ENCODE peak calls at places on chromosomes 2 and 18, in five cellular contexts. One of them, this sample, is unnamed.

GRCh38 chr2:218782529-218782845 is 540 bp downstream of the CYP27A1 start:
- DNase-seq in cardiac muscle cell: peak; percentile 46
- DNase-seq in choroid plexus epithelial cell: peak; percentile 26
- DNase-seq in thoracic aorta: no peak
- DNase-seq in AG04450: no peak
- DNase-seq in this sample: no peak

GRCh38 chr2:43201016-43201415 is 25.4 kb downstream of the ZFP36L2 start:
- DNase-seq in cardiac muscle cell: no peak
- DNase-seq in choroid plexus epithelial cell: no peak
- DNase-seq in thoracic aorta: no peak
- DNase-seq in AG04450: no peak
- DNase-seq in this sample: no peak

GRCh38 chr2:138782378-138782777 is 2.2 kb upstream of the NXPH2 start:
- DNase-seq in cardiac muscle cell: no peak
- DNase-seq in choroid plexus epithelial cell: no peak
- DNase-seq in thoracic aorta: no peak
- DNase-seq in AG04450: no peak
- DNase-seq in this sample: no peak

GRCh38 chr2:222575618-222576017 is 80.3 kb downstream of the FARSB start:
- DNase-seq in cardiac muscle cell: no peak
- DNase-seq in choroid plexus epithelial cell: no peak
- DNase-seq in thoracic aorta: no peak
- DNase-seq in AG04450: no peak
- DNase-seq in this sample: no peak

GRCh38 chr2:65427536-65427935 is 4.9 kb downstream of the SPRED2 start:
- DNase-seq in cardiac muscle cell: no peak
- DNase-seq in choroid plexus epithelial cell: no peak
- DNase-seq in thoracic aorta: no peak
- DNase-seq in AG04450: no peak
- DNase-seq in this sample: no peak

GRCh38 chr2:218344090-218344754 is 12.4 kb upstream of the CATIP start:
- DNase-seq in cardiac muscle cell: no peak
- DNase-seq in choroid plexus epithelial cell: no peak
- DNase-seq in thoracic aorta: no peak
- DNase-seq in AG04450: no peak
- DNase-seq in this sample: no peak

GRCh38 chr2:239954166-239955085 is 70.7 kb downstream of the NDUFA10 start:
- DNase-seq in cardiac muscle cell: no peak
- DNase-seq in choroid plexus epithelial cell: peak; percentile 60
- DNase-seq in thoracic aorta: no peak
- DNase-seq in AG04450: no peak
- DNase-seq in this sample: peak; percentile 40

GRCh38 chr2:120574620-120575019 is 161.0 kb upstream of the GLI2 start:
- DNase-seq in cardiac muscle cell: no peak
- DNase-seq in choroid plexus epithelial cell: no peak
- DNase-seq in thoracic aorta: no peak
- DNase-seq in AG04450: no peak
- DNase-seq in this sample: no peak

GRCh38 chr2:240626531-240627300 is 1.4 kb downstream of the GPR35 start:
- DNase-seq in cardiac muscle cell: no peak
- DNase-seq in choroid plexus epithelial cell: no peak
- DNase-seq in thoracic aorta: no peak
- DNase-seq in AG04450: no peak
- DNase-seq in this sample: no peak

GRCh38 chr2:218517434-218518206 is 50.5 kb downstream of the USP37 start:
- DNase-seq in cardiac muscle cell: no peak
- DNase-seq in choroid plexus epithelial cell: no peak
- DNase-seq in thoracic aorta: no peak
- DNase-seq in AG04450: no peak
- DNase-seq in this sample: no peak

GRCh38 chr2:233802132-233802815 is 24.1 kb downstream of the MROH2A start:
- DNase-seq in cardiac muscle cell: no peak
- DNase-seq in choroid plexus epithelial cell: no peak
- DNase-seq in thoracic aorta: no peak
- DNase-seq in AG04450: no peak
- DNase-seq in this sample: no peak

GRCh38 chr2:144370937-144371584 is 148.9 kb downstream of the ZEB2 start:
- DNase-seq in cardiac muscle cell: peak; percentile 23
- DNase-seq in choroid plexus epithelial cell: peak; percentile 81
- DNase-seq in thoracic aorta: no peak
- DNase-seq in AG04450: no peak
- DNase-seq in this sample: no peak

GRCh38 chr2:212414699-212415309 is 123.8 kb downstream of the ERBB4 start:
- DNase-seq in cardiac muscle cell: no peak
- DNase-seq in choroid plexus epithelial cell: no peak
- DNase-seq in thoracic aorta: no peak
- DNase-seq in AG04450: no peak
- DNase-seq in this sample: no peak

GRCh38 chr2:9422321-9423099 is 818 bp downstream of the ITGB1BP1 start:
- DNase-seq in cardiac muscle cell: peak; percentile 23
- DNase-seq in choroid plexus epithelial cell: no peak
- DNase-seq in thoracic aorta: no peak
- DNase-seq in AG04450: no peak
- DNase-seq in this sample: peak; percentile 14

GRCh38 chr2:112933261-112933660 is 22.3 kb downstream of the IL37 start:
- DNase-seq in cardiac muscle cell: no peak
- DNase-seq in choroid plexus epithelial cell: no peak
- DNase-seq in thoracic aorta: no peak
- DNase-seq in AG04450: no peak
- DNase-seq in this sample: no peak

GRCh38 chr2:29606105-29606871 is 315.1 kb downstream of the ALK start:
- DNase-seq in cardiac muscle cell: no peak
- DNase-seq in choroid plexus epithelial cell: peak; percentile 87
- DNase-seq in thoracic aorta: no peak
- DNase-seq in AG04450: peak; percentile 68
- DNase-seq in this sample: no peak

GRCh38 chr2:48048725-48049124 is 142.4 kb upstream of the FBXO11 start:
- DNase-seq in cardiac muscle cell: no peak
- DNase-seq in choroid plexus epithelial cell: no peak
- DNase-seq in thoracic aorta: no peak
- DNase-seq in AG04450: no peak
- DNase-seq in this sample: no peak

GRCh38 chr2:217905395-217905794 is 97.4 kb downstream of the TNS1 start:
- DNase-seq in cardiac muscle cell: no peak
- DNase-seq in choroid plexus epithelial cell: no peak
- DNase-seq in thoracic aorta: no peak
- DNase-seq in AG04450: no peak
- DNase-seq in this sample: no peak

GRCh38 chr2:200089040-200089755 is 133.8 kb downstream of the MAIP1 start:
- DNase-seq in cardiac muscle cell: no peak
- DNase-seq in choroid plexus epithelial cell: peak; percentile 16
- DNase-seq in thoracic aorta: no peak
- DNase-seq in AG04450: no peak
- DNase-seq in this sample: no peak

GRCh38 chr2:39629646-39630045 is 36.1 kb upstream of the TMEM178A start:
- DNase-seq in cardiac muscle cell: no peak
- DNase-seq in choroid plexus epithelial cell: no peak
- DNase-seq in thoracic aorta: no peak
- DNase-seq in AG04450: no peak
- DNase-seq in this sample: no peak

GRCh38 chr2:30265441-30266015 is 34.2 kb downstream of the LBH start:
- DNase-seq in cardiac muscle cell: no peak
- DNase-seq in choroid plexus epithelial cell: peak; percentile 39
- DNase-seq in thoracic aorta: no peak
- DNase-seq in AG04450: no peak
- DNase-seq in this sample: no peak

GRCh38 chr18:26686532-26686931 is 138.2 kb upstream of the KCTD1 start:
- DNase-seq in cardiac muscle cell: no peak
- DNase-seq in choroid plexus epithelial cell: no peak
- DNase-seq in thoracic aorta: no peak
- DNase-seq in AG04450: no peak
- DNase-seq in this sample: no peak

GRCh38 chr2:206116278-206116677 is 30.3 kb upstream of the INO80D start:
- DNase-seq in cardiac muscle cell: no peak
- DNase-seq in choroid plexus epithelial cell: no peak
- DNase-seq in thoracic aorta: no peak
- DNase-seq in AG04450: no peak
- DNase-seq in this sample: no peak

GRCh38 chr2:99975386-99975785 is 167.0 kb downstream of the AFF3 start:
- DNase-seq in cardiac muscle cell: no peak
- DNase-seq in choroid plexus epithelial cell: peak; percentile 37
- DNase-seq in thoracic aorta: no peak
- DNase-seq in AG04450: peak; percentile 30
- DNase-seq in this sample: no peak

GRCh38 chr2:240412975-240413812 is 22.3 kb upstream of the GPC1 start:
- DNase-seq in cardiac muscle cell: no peak
- DNase-seq in choroid plexus epithelial cell: no peak
- DNase-seq in thoracic aorta: no peak
- DNase-seq in AG04450: no peak
- DNase-seq in this sample: no peak

DNA sequence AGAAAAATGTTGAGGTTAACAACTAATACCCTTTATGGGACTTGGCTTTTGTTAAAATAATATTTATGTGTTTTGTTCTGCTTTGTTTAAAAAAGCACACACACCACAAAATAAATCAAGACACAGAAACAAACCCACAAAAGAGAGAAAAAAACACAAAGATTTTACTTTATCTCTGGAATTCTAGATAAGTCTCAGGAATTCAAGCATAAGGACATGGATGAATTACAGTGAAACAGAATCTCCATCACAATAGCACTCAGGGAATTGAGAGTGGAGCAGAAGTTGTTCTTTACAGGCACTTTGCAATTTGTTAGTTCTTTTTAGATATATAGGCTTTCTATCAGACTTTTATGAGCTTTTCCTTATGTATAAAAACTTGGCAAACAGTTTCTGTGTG is 360.9 kb upstream of the ZC3H15 start:
- DNase-seq in cardiac muscle cell: no peak
- DNase-seq in choroid plexus epithelial cell: no peak
- DNase-seq in thoracic aorta: no peak
- DNase-seq in AG04450: no peak
- DNase-seq in this sample: no peak
- H3K4me3 ChIP-seq in cardiac muscle cell: no peak overlapping the region
- H3K4me3 ChIP-seq in choroid plexus epithelial cell: no peak overlapping the region
- H3K4me3 ChIP-seq in thoracic aorta: no peak overlapping the region
- H3K4me3 ChIP-seq in AG04450: no peak overlapping the region
- H3K4me3 ChIP-seq in this sample: no peak overlapping the region

GRCh38 chr18:77208969-77209368 is 40.7 kb upstream of the GALR1 start:
- DNase-seq in cardiac muscle cell: no peak
- DNase-seq in choroid plexus epithelial cell: peak; percentile 79
- DNase-seq in thoracic aorta: no peak
- DNase-seq in AG04450: no peak
- DNase-seq in this sample: no peak
- TF ChIP-seq CTCF in cardiac muscle cell: no peak
- TF ChIP-seq CTCF in choroid plexus epithelial cell: no peak
- TF ChIP-seq CTCF in thoracic aorta: no peak
- TF ChIP-seq CTCF in AG04450: no peak
- TF ChIP-seq CTCF in this sample: no peak

GRCh38 chr2:95204396-95204795 is 2.9 kb upstream of the ZNF892 start:
- DNase-seq in cardiac muscle cell: no peak
- DNase-seq in choroid plexus epithelial cell: no peak
- DNase-seq in thoracic aorta: no peak
- DNase-seq in AG04450: no peak
- DNase-seq in this sample: no peak

GRCh38 chr2:95207111-95207961 is at the start of gene ZNF892:
- DNase-seq in cardiac muscle cell: peak; percentile 95
- DNase-seq in choroid plexus epithelial cell: peak; percentile 87
- DNase-seq in thoracic aorta: peak; percentile 67
- DNase-seq in AG04450: peak; percentile 58
- DNase-seq in this sample: peak; percentile 86

GRCh38 chr2:95203911-95204310 is 3.4 kb upstream of the ZNF892 start:
- DNase-seq in cardiac muscle cell: no peak
- DNase-seq in choroid plexus epithelial cell: no peak
- DNase-seq in thoracic aorta: no peak
- DNase-seq in AG04450: no peak
- DNase-seq in this sample: no peak

GRCh38 chr2:95208101-95208500 is 780 bp downstream of the ZNF892 start:
- DNase-seq in cardiac muscle cell: no peak
- DNase-seq in choroid plexus epithelial cell: peak; percentile 19
- DNase-seq in thoracic aorta: no peak
- DNase-seq in AG04450: no peak
- DNase-seq in this sample: no peak

DNA sequence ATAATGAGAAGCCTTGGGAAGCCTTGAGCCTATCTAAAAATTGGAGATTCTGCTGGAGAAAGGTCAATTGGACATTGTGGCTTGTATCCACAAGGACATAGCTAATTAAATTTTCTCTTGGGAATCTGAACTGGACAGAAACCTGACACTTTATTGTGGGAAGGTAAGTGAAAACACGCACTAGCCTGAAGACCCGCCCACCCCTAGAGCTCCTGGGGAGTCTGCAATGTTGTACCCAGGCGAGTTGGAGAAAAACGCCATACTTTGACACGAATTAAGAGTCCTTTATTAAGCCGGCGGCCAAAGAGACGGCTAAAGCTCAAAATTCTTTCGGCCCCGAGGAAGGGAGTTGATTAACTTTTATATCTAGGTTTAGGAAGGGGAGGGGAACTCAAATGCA is 1.2 kb upstream of the ZNF892 start:
- DNase-seq in cardiac muscle cell: peak; percentile 3
- DNase-seq in choroid plexus epithelial cell: no peak
- DNase-seq in thoracic aorta: no peak
- DNase-seq in AG04450: no peak
- DNase-seq in this sample: no peak
- H3K4me3 ChIP-seq in cardiac muscle cell: peak overlapping the region; percentile 71
- H3K4me3 ChIP-seq in choroid plexus epithelial cell: no peak overlapping the region
- H3K4me3 ChIP-seq in thoracic aorta: peak overlapping the region; percentile 77
- H3K4me3 ChIP-seq in AG04450: no peak overlapping the region
- H3K4me3 ChIP-seq in this sample: peak overlapping the region; percentile 80

DNA sequence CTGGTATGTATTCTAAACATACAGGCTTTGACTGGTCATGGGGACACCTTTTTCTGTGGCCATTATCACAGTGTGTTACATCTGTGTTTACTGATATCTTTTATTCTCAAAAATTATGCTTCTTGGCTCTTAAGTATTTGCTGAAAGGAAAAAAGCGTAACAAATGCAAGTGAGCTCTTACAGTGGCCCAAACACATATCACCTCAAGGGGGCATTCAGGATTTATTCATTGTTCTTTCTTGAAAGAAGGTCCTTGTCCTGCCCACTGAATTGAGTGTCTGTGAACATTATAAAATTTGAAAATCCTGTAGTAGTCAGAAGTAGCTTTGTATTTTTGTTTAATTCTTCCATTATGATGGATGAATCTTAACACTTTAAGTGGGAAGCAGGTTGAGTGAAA is 454.5 kb downstream of the XIRP2 start:
- DNase-seq in cardiac muscle cell: peak; percentile 40
- DNase-seq in choroid plexus epithelial cell: peak; percentile 55
- DNase-seq in thoracic aorta: no peak
- DNase-seq in AG04450: no peak
- DNase-seq in this sample: no peak
- TF ChIP-seq CTCF in cardiac muscle cell: peak; percentile 22
- TF ChIP-seq CTCF in choroid plexus epithelial cell: peak; percentile 54
- TF ChIP-seq CTCF in thoracic aorta: no peak
- TF ChIP-seq CTCF in AG04450: peak; percentile 18
- TF ChIP-seq CTCF in this sample: peak; percentile 25

GRCh38 chr2:31302940-31303563 is 69.1 kb downstream of the EHD3 start:
- DNase-seq in cardiac muscle cell: peak; percentile 28
- DNase-seq in choroid plexus epithelial cell: no peak
- DNase-seq in thoracic aorta: no peak
- DNase-seq in AG04450: no peak
- DNase-seq in this sample: no peak
- H3K4me3 ChIP-seq in cardiac muscle cell: no peak overlapping the region
- H3K4me3 ChIP-seq in choroid plexus epithelial cell: no peak overlapping the region
- H3K4me3 ChIP-seq in thoracic aorta: no peak overlapping the region
- H3K4me3 ChIP-seq in AG04450: no peak overlapping the region
- H3K4me3 ChIP-seq in this sample: no peak overlapping the region